ENCODE peak calls at places on chromosomes 5 and 9, in four cellular contexts. N is IMR-90, A is H9, S is trophoblast cell. H is an unnamed sample.

GRCh38 chr9:72154468-72155281 is 5.4 kb downstream of the GDA start:
- DNase-seq in N (no peak), A (no peak), S (no peak), H (no peak)

GRCh38 chr5:16618138-16618897 is 1.5 kb upstream of the RETREG1 start:
- DNase-seq in N (no peak), A (no peak), S (no peak), H (no peak)

GRCh38 chr9:72633966-72634365 is 112.6 kb downstream of the TMC1 start:
- DNase-seq in N (peak; percentile 53), A (no peak), S (peak; percentile 30), H (no peak)

GRCh38 chr5:57524661-57525060 is 42.0 kb upstream of the ACTBL2 start:
- DNase-seq in N (no peak), A (no peak), S (no peak), H (no peak)

GRCh38 chr5:75348241-75348640 is 11.2 kb downstream of the HMGCR start:
- DNase-seq in N (peak; percentile 55), A (no peak), S (no peak), H (no peak)

GRCh38 chr9:99579964-99580363 is 241.7 kb upstream of the NR4A3 start:
- DNase-seq in N (no peak), A (no peak), S (no peak), H (no peak)

GRCh38 chr5:90201923-90202322 is 207.6 kb downstream of the CETN3 start:
- DNase-seq in N (no peak), A (no peak), S (no peak), H (no peak)

GRCh38 chr5:159601216-159601615 is 270.9 kb upstream of the IL12B start:
- DNase-seq in N (no peak), A (no peak), S (no peak), H (peak; percentile 6)

GRCh38 chr9:97394881-97395280 is 17.0 kb upstream of the TDRD7 start:
- DNase-seq in N (no peak), A (no peak), S (no peak), H (no peak)

GRCh38 chr5:132776932-132777208 is 169 bp downstream of the SEPTIN8 start:
- DNase-seq in N (no peak), A (no peak), S (no peak), H (no peak)

GRCh38 chr9:32672478-32672877 is 37.0 kb upstream of the TAF1L start:
- DNase-seq in N (peak; percentile 79), A (no peak), S (peak; percentile 62), H (no peak)

GRCh38 chr9:99341686-99342085 is 119.6 kb downstream of the SEC61B start:
- DNase-seq in N (no peak), A (no peak), S (no peak), H (no peak)

GRCh38 chr9:72675586-72675985 is 154.2 kb downstream of the TMC1 start:
- DNase-seq in N (no peak), A (no peak), S (peak; percentile 2), H (no peak)

GRCh38 chr9:136044207-136044970 is 50.7 kb downstream of the NACC2 start:
- DNase-seq in N (no peak), A (no peak), S (no peak), H (no peak)

GRCh38 chr9:136047076-136047774 is 47.9 kb downstream of the NACC2 start:
- DNase-seq in N (no peak), A (no peak), S (no peak), H (no peak)

GRCh38 chr9:136046555-136046921 is 48.6 kb downstream of the NACC2 start:
- DNase-seq in N (no peak), A (no peak), S (no peak), H (no peak)

GRCh38 chr9:136044971-136045594 is 50.0 kb downstream of the NACC2 start:
- DNase-seq in N (no peak), A (no peak), S (no peak), H (no peak)

GRCh38 chr9:136045595-136046554 is 49.2 kb downstream of the NACC2 start:
- DNase-seq in N (peak; percentile 63), A (no peak), S (no peak), H (no peak)
- H2BK5ac ChIP-seq in N (no peak overlapping the region), A (no peak overlapping the region), S (no peak overlapping the region), H (no peak overlapping the region)

GRCh38 chr5:51646482-51646881 is 263.2 kb downstream of the ISL1 start:
- DNase-seq in N (no peak), A (no peak), S (no peak), H (no peak)

GRCh38 chr5:51651476-51651875 is 268.2 kb downstream of the ISL1 start:
- DNase-seq in N (no peak), A (no peak), S (no peak), H (peak; percentile 40)

GRCh38 chr5:51650824-51651223 is 267.6 kb downstream of the ISL1 start:
- DNase-seq in N (no peak), A (no peak), S (no peak), H (no peak)

GRCh38 chr5:51652980-51653379 is 269.7 kb downstream of the ISL1 start:
- DNase-seq in N (no peak), A (no peak), S (no peak), H (peak; percentile 25)

GRCh38 chr5:51651889-51652288 is 268.6 kb downstream of the ISL1 start:
- DNase-seq in N (no peak), A (no peak), S (no peak), H (peak; percentile 49)
- H2AFZ ChIP-seq in N (no peak overlapping the region), A (no peak overlapping the region), S (no peak overlapping the region), H (no peak overlapping the region)

DNA sequence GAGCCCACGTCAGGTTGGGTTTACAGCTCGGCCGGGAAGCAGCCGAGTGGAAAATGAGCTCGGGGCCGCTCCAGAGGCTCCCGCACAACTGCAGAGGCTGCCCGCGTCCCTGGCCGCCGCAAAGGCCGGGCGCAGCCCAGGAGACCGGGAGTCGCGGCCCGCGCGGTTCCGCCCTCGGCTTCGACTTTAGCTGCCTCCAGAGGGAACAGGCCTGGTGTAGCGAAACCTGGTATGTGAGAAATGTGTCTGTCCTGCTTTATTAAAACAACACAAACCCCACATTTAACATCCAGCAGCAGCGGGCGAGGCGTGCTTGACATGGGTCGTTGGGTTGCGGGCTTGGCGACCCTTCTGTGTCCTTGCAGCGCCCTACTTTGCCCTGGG is 66.2 kb downstream of the FOXD1 start:
- DNase-seq in N (no peak), A (peak; percentile 42), S (no peak), H (no peak)
- H4K91ac ChIP-seq in N (no peak overlapping the region), A (no peak overlapping the region), S (no peak overlapping the region), H (no peak overlapping the region)

GRCh38 chr9:109224751-109225150 is 57.7 kb upstream of the FRRS1L start:
- DNase-seq in N (no peak), A (no peak), S (no peak), H (no peak)
- H2BK5ac ChIP-seq in N (no peak overlapping the region), A (no peak overlapping the region), S (no peak overlapping the region), H (no peak overlapping the region)